ENCODE peak calls at places on chromosomes 13 and 19, in nine cellular contexts. E, Z, Y, P, U, L, F, W and S are unnamed samples.

GRCh38 chr13:113441661-113442060 is 11.6 kb downstream of the ADPRHL1 start:
- DNase-seq in E (no peak), Z (no peak), Y (no peak), P (no peak), U (no peak), L (no peak), F (no peak), W (no peak), S (no peak)

GRCh38 chr13:80454245-80454644 is 113.3 kb upstream of the SPRY2 start:
- DNase-seq in E (no peak), Z (no peak), Y (no peak), P (no peak), U (no peak), L (no peak), F (no peak), W (no peak), S (no peak)

GRCh38 chr19:37932985-37933953 is 26.3 kb downstream of the SIPA1L3 start:
- DNase-seq in E (no peak), Z (peak), Y (no peak), P (no peak), U (no peak), L (no peak), F (peak), W (no peak), S (no peak)

GRCh38 chr19:876780-877314 is 16.1 kb downstream of the MED16 start:
- DNase-seq in E (no peak), Z (no peak), Y (no peak), P (no peak), U (no peak), L (no peak), F (no peak), W (no peak), S (no peak)

GRCh38 chr19:54312436-54313362 is at the start of gene LILRA5:
- DNase-seq in E (peak), Z (no peak), Y (no peak), P (no peak), U (no peak), L (no peak), F (no peak), W (no peak), S (no peak)

GRCh38 chr19:39057615-39058014 is 25.3 kb upstream of the FBXO27 start:
- DNase-seq in E (no peak), Z (no peak), Y (no peak), P (no peak), U (no peak), L (no peak), F (no peak), W (no peak), S (no peak)

GRCh38 chr19:53945441-53945840 is 17.3 kb upstream of the CACNG8 start:
- DNase-seq in E (no peak), Z (peak), Y (no peak), P (no peak), U (no peak), L (no peak), F (no peak), W (no peak), S (no peak)

GRCh38 chr19:58385313-58386165 is 1.5 kb upstream of the RPS5 start:
- DNase-seq in E (no peak), Z (peak), Y (no peak), P (no peak), U (no peak), L (no peak), F (no peak), W (no peak), S (no peak)

GRCh38 chr19:23118400-23118799 is 1.6 kb downstream of the ZNF730 start:
- DNase-seq in E (no peak), Z (no peak), Y (no peak), P (no peak), U (no peak), L (no peak), F (no peak), W (no peak), S (no peak)

GRCh38 chr19:48965806-48966540 is 864 bp downstream of the FTL start:
- DNase-seq in E (peak), Z (peak), Y (no peak), P (no peak), U (peak), L (peak), F (peak), W (peak), S (peak)

GRCh38 chr13:60509601-60510386 is 112.8 kb downstream of the TDRD3 start:
- DNase-seq in E (no peak), Z (peak), Y (no peak), P (no peak), U (no peak), L (no peak), F (no peak), W (no peak), S (no peak)

GRCh38 chr19:18173572-18174294 is at the start of gene IFI30:
- DNase-seq in E (peak), Z (peak), Y (no peak), P (no peak), U (peak), L (peak), F (peak), W (peak), S (peak)

GRCh38 chr19:14505488-14506239 is 9.7 kb upstream of the GIPC1 start:
- DNase-seq in E (no peak), Z (peak), Y (peak), P (no peak), U (no peak), L (peak), F (peak), W (peak), S (peak)
- H3K4me3 ChIP-seq in E (no peak), Z (no peak), Y (no peak), P (no peak), U (no peak), L (no peak), F (no peak), W (no peak), S (no peak)

DNA sequence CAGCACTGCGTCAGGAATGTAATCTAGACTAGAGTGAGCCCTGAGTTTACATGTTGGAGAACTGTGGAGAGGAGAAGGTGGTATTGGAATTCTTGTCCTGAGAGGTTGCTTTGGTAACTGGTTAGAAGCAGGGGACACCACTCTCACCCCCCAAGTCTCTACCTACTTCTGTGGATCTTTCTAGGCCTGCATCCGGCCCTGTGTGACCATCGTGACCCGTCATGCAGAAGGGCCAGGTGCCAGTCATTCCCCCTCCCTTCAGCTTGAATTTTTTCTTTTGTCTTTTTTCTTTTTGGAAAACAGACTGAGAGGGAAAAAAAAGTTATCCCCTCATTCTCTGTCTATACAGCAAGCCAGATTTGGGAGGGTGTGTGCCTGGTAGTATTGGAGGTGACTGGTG is 31.8 kb downstream of the NFIX start:
- DNase-seq in E (no peak), Z (peak), Y (no peak), P (no peak), U (no peak), L (no peak), F (no peak), W (no peak), S (no peak)
- H3K4me3 ChIP-seq in E (peak), Z (peak), Y (peak), P (peak), U (peak), L (peak), F (peak), W (no peak), S (no peak)

GRCh38 chr19:36514012-36514612 is 14.0 kb downstream of the ZNF260 start:
- DNase-seq in E (no peak), Z (no peak), Y (no peak), P (no peak), U (no peak), L (no peak), F (no peak), W (no peak), S (no peak)
- H3K4me3 ChIP-seq in E (no peak), Z (no peak), Y (no peak), P (no peak), U (no peak), L (no peak), F (no peak), W (no peak), S (no peak)

DNA sequence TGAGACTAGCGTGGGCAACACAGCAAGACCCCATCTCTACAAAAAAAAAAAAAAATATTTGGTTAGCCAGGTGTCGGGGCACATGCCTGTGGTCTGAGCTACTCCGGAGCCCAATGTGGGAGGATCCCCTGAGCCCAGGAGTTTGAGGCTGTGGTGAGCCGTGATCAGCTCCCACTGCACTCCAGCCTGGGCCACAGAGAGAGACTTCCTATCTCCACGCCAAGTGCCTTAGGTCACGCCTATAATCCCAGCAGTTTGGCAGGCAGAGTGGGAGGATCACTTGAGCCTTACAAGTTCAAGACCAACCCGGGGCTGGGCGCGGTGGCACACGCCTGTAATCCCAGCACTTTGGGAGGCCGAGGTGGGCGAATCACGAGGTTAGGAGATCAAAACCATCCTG is 8.7 kb upstream of the ADAT3 start:
- DNase-seq in E (no peak), Z (no peak), Y (no peak), P (no peak), U (no peak), L (no peak), F (no peak), W (peak), S (no peak)
- H3K4me3 ChIP-seq in E (no peak), Z (no peak), Y (no peak), P (no peak), U (no peak), L (no peak), F (no peak), W (no peak), S (no peak)

DNA sequence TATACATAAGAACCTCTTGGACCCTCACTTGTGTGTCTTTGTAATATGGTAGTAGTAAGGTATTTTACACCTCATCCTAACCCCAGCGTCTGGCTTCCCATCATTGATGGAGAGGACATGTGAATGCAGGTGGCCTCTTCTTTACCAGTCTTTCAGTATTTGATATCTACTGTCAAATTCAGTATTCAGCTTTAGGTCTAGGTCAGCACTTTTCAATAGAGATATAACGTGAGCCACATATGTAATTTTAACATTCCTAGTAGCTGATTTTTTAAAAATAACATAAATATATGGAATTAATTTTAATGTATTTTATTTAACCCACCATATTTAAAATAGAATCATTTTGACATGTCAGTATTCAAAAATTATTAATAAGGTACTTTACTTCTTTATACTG is 2.9 kb downstream of the RAP2A start:
- DNase-seq in E (no peak), Z (no peak), Y (no peak), P (no peak), U (no peak), L (no peak), F (no peak), W (no peak), S (no peak)
- H3K4me3 ChIP-seq in E (peak), Z (peak), Y (no peak), P (no peak), U (no peak), L (peak), F (peak), W (no peak), S (peak)

DNA sequence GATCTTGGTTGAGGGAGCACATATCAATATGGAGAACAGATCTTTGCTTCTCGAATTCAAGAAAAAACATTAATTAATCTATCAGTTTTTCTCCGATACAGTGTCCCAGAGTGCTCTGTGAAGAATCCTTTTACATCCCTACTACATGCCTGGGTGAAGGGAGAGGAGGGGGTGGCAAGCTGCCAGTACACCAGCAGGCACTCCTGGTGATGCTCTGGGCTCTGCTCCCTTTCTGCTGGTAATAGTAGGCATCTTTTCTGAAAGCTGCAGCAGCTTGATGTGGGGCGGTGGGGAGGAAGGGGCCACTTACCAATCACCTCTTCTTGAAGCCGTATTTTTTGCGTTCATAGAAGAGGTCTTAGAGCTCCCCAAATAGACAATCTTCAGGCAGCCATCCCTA is 30.7 kb downstream of the PBX4 start:
- DNase-seq in E (no peak), Z (no peak), Y (no peak), P (no peak), U (no peak), L (no peak), F (no peak), W (no peak), S (no peak)
- H3K4me3 ChIP-seq in E (no peak), Z (no peak), Y (no peak), P (no peak), U (no peak), L (no peak), F (no peak), W (no peak), S (no peak)

DNA sequence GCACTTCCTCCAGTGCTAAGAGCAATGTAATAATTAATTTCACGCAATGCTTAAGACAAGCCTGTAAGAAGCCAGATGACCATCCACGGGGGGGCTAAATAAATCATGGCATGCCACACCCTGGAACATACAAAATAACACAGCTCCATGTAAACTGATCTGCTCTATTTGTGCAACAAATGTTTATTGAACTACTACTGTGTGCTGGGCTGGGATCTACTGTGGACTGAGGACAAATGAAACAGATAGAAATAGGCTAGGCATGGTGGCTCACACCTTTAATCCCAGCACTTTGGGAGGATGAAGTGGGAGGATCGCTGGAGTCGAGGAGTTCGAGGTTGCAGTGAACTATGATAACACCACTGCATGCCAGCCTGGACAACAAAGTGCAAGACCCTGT is 21.3 kb downstream of the TGFB1 start:
- DNase-seq in E (no peak), Z (no peak), Y (no peak), P (no peak), U (no peak), L (no peak), F (no peak), W (no peak), S (no peak)
- H3K4me3 ChIP-seq in E (no peak), Z (no peak), Y (no peak), P (no peak), U (no peak), L (no peak), F (no peak), W (no peak), S (no peak)

GRCh38 chr13:31850041-31850440 is 110.7 kb downstream of the RXFP2 start:
- DNase-seq in E (no peak), Z (no peak), Y (no peak), P (no peak), U (no peak), L (no peak), F (no peak), W (no peak), S (no peak)
- H3K4me3 ChIP-seq in E (no peak), Z (no peak), Y (no peak), P (no peak), U (no peak), L (no peak), F (no peak), W (no peak), S (no peak)

GRCh38 chr13:40121711-40122110 is 466.2 kb downstream of the COG6 start:
- DNase-seq in E (no peak), Z (no peak), Y (no peak), P (no peak), U (no peak), L (no peak), F (no peak), W (no peak), S (no peak)

GRCh38 chr13:40118337-40118736 is 462.9 kb downstream of the COG6 start:
- DNase-seq in E (no peak), Z (no peak), Y (no peak), P (no peak), U (no peak), L (no peak), F (no peak), W (no peak), S (no peak)

GRCh38 chr13:40120781-40121180 is 465.3 kb downstream of the COG6 start:
- DNase-seq in E (no peak), Z (peak), Y (no peak), P (no peak), U (no peak), L (no peak), F (no peak), W (no peak), S (no peak)

GRCh38 chr13:40119852-40120251 is 464.4 kb downstream of the COG6 start:
- DNase-seq in E (no peak), Z (no peak), Y (no peak), P (no peak), U (no peak), L (no peak), F (no peak), W (no peak), S (no peak)

DNA sequence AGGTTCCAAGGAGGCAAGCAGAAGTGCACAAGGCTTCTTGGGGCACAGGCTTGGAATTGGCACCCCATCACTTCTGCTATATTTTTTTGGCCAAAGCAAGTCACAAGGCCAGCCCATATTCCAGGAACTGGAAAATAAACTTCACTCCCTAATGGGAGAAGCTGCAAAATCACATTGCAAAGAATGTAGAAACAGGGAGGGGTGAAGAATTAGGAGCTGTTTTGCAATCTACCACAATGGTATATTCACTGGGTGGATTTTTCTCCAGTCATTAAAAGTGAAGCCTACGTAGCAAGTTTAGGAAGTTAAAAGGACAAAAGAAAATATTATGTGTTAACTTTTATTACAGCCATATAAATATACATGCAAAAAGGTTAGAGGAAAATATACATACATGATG is 464.8 kb downstream of the COG6 start:
- DNase-seq in E (no peak), Z (peak), Y (no peak), P (no peak), U (no peak), L (no peak), F (no peak), W (no peak), S (no peak)
- H3K4me3 ChIP-seq in E (no peak), Z (peak), Y (no peak), P (no peak), U (no peak), L (no peak), F (no peak), W (no peak), S (no peak)